ENCODE peak calls at places on chromosome 15, in four cellular contexts. One of them, this sample, is unnamed. For H3K36me3, the result is how much of the 10 kb centered on the place peaks cover.

GRCh38 chr15:97470417-97470816 is 490.1 kb upstream of the ARRDC4 start:
- DNase-seq in DND-41: no peak
- DNase-seq in adrenal gland: no peak
- DNase-seq in heart right ventricle: no peak
- DNase-seq in this sample: no peak

GRCh38 chr15:82113116-82113715 is 67.4 kb upstream of the MEX3B start:
- DNase-seq in heart right ventricle: no peak
- DNase-seq in DND-41: no peak
- DNase-seq in adrenal gland: no peak
- DNase-seq in this sample: no peak

GRCh38 chr15:29151111-29151857 is 118.3 kb downstream of the NSMCE3 start:
- DNase-seq in DND-41: no peak
- DNase-seq in heart right ventricle: no peak
- DNase-seq in adrenal gland: no peak
- DNase-seq in this sample: no peak

GRCh38 chr15:73127302-73127936 is 75.2 kb downstream of the NEO1 start:
- DNase-seq in adrenal gland: peak
- DNase-seq in DND-41: peak
- DNase-seq in heart right ventricle: no peak
- DNase-seq in this sample: no peak

GRCh38 chr15:90201944-90202375 is 830 bp downstream of the SEMA4B start:
- DNase-seq in DND-41: no peak
- DNase-seq in heart right ventricle: no peak
- DNase-seq in adrenal gland: no peak
- DNase-seq in this sample: no peak

GRCh38 chr15:40103864-40104271 is 4.8 kb downstream of the BMF start:
- DNase-seq in DND-41: no peak
- DNase-seq in adrenal gland: no peak
- DNase-seq in heart right ventricle: no peak
- DNase-seq in this sample: no peak

GRCh38 chr15:40825661-40826088 is 2.8 kb downstream of the PPP1R14D start:
- DNase-seq in adrenal gland: no peak
- DNase-seq in heart right ventricle: no peak
- DNase-seq in DND-41: no peak
- DNase-seq in this sample: no peak

GRCh38 chr15:66252411-66253295 is 897 bp downstream of the MEGF11 start:
- DNase-seq in adrenal gland: peak
- DNase-seq in DND-41: peak
- DNase-seq in heart right ventricle: peak
- DNase-seq in this sample: no peak

GRCh38 chr15:55827204-55827603 is 84.3 kb upstream of the PRTG start:
- DNase-seq in DND-41: peak
- DNase-seq in adrenal gland: no peak
- DNase-seq in heart right ventricle: no peak
- DNase-seq in this sample: no peak

GRCh38 chr15:73633991-73634495 is 854 bp upstream of the NPTN start:
- DNase-seq in adrenal gland: no peak
- DNase-seq in heart right ventricle: no peak
- DNase-seq in DND-41: no peak
- DNase-seq in this sample: no peak

GRCh38 chr15:89672221-89673161 is 6.7 kb downstream of the PLIN1 start:
- DNase-seq in heart right ventricle: no peak
- DNase-seq in adrenal gland: no peak
- DNase-seq in DND-41: no peak
- DNase-seq in this sample: no peak

GRCh38 chr15:56770191-56770590 is 36.9 kb upstream of the ZNF280D start:
- DNase-seq in DND-41: no peak
- DNase-seq in heart right ventricle: no peak
- DNase-seq in adrenal gland: no peak
- DNase-seq in this sample: no peak

GRCh38 chr15:73955326-73955725 is 29.1 kb downstream of the LOXL1 start:
- DNase-seq in heart right ventricle: no peak
- DNase-seq in DND-41: no peak
- DNase-seq in adrenal gland: no peak
- DNase-seq in this sample: no peak

DNA sequence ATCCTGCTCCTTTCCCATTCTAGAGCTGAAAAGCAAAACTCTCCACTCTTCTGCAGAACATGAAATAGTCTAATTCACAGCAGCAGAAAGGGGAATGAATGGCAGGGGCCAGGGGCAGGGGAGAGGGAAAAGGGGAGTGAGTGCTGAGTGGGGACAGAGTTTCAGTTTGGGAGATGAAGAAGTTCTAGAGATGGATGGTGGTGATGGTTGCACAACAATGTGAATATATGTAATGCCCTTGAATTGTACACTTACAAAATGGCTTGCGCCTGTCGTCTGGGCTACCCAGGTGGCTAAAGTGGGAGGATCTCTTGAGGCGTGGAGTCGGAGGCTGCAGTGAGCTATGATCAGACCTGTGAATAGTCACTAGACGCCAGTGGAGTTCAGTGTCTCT is 78.5 kb upstream of the MEF2A start:
- DNase-seq in heart right ventricle: no peak
- DNase-seq in adrenal gland: no peak
- DNase-seq in DND-41: no peak
- DNase-seq in this sample: no peak
- H3K27ac ChIP-seq in heart right ventricle: peak
- H3K27ac ChIP-seq in adrenal gland: no peak
- H3K27ac ChIP-seq in DND-41: no peak
- H3K27ac ChIP-seq in this sample: no peak

DNA sequence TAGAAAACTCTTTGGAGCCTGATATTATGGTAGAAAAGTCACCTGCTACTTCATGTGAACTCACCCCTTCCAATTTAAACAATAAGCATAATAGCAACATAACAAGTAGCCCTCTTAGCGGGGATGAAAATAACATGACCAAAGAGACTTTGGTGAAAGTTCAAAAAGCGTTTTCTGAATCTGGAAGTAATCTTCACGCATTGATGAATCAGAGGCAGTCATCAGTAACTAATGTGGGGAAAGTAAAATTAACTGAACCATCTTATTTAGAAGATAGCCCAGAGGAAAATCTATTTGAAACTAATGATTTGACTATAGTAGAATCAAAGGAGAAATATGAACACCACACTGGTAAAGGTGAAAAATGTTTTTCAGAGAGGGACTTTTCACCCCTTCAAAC is 5.1 kb upstream of the SCG5 start:
- DNase-seq in adrenal gland: no peak
- DNase-seq in DND-41: no peak
- DNase-seq in heart right ventricle: no peak
- DNase-seq in this sample: no peak
- H3K36me3 ChIP-seq in adrenal gland: under half
- H3K36me3 ChIP-seq in DND-41: half or more
- H3K36me3 ChIP-seq in heart right ventricle: under half
- H3K36me3 ChIP-seq in this sample: under half

DNA sequence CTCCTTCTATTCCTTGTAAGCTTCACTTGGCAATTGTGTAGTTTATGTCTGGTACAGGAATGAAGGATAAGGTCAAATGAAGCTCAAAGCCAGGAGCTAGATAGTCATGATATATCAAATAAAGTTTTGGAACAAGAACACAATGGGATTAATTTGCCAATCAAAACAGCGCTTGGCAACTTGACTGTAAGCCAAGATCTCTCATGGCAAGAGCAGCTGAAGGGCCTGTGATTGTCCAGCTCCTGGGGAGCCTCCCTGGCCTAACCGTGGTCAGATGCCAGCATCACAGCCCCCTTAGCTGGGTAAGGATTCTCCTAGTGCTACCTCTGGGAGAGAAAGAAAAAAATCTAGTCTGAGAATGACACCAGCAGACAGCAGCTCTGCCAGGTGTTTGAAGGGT is 97.2 kb downstream of the LIPC start:
- DNase-seq in heart right ventricle: no peak
- DNase-seq in DND-41: no peak
- DNase-seq in adrenal gland: no peak
- DNase-seq in this sample: no peak
- H3K4me3 ChIP-seq in heart right ventricle: no peak
- H3K4me3 ChIP-seq in DND-41: no peak
- H3K4me3 ChIP-seq in adrenal gland: no peak
- H3K4me3 ChIP-seq in this sample: no peak

GRCh38 chr15:41934843-41935242 is 37.5 kb downstream of the EHD4 start:
- DNase-seq in DND-41: peak
- DNase-seq in adrenal gland: no peak
- DNase-seq in heart right ventricle: no peak
- DNase-seq in this sample: peak

GRCh38 chr15:41933771-41934170 is 38.6 kb downstream of the EHD4 start:
- DNase-seq in heart right ventricle: no peak
- DNase-seq in DND-41: no peak
- DNase-seq in adrenal gland: no peak
- DNase-seq in this sample: no peak

GRCh38 chr15:41936155-41936554 is 36.2 kb downstream of the EHD4 start:
- DNase-seq in heart right ventricle: no peak
- DNase-seq in DND-41: no peak
- DNase-seq in adrenal gland: no peak
- DNase-seq in this sample: no peak

GRCh38 chr15:41936649-41937567 is 35.4 kb downstream of the EHD4 start:
- DNase-seq in adrenal gland: no peak
- DNase-seq in heart right ventricle: no peak
- DNase-seq in DND-41: peak
- DNase-seq in this sample: peak

DNA sequence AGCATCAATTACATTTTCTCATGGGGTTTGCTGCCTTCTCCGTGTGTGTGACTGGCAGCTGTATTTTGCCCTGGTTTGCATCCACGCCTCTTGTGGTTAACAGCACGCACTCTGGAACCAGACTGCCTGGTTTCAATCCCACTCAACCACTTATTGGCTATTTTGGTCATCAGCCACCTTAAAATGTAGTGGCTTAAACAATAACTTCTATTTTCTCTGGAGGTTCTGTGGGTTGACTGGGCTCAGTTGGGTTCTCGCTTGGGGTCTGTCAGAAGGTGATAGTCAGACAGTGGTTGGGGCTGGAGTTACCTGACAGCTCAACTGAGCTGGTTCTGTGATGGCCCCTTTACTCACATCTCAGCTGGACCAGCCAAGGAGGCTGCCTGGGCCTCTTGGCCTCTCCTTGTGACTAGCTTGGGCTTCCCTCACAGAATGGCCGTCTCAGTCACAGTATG is 36.8 kb downstream of the EHD4 start:
- DNase-seq in adrenal gland: no peak
- DNase-seq in heart right ventricle: no peak
- DNase-seq in DND-41: peak
- DNase-seq in this sample: no peak
- H3K27ac ChIP-seq in adrenal gland: no peak
- H3K27ac ChIP-seq in heart right ventricle: no peak
- H3K27ac ChIP-seq in DND-41: no peak
- H3K27ac ChIP-seq in this sample: peak

GRCh38 chr15:68220489-68220888 is 9.0 kb downstream of the CLN6 start:
- DNase-seq in heart right ventricle: no peak
- DNase-seq in adrenal gland: no peak
- DNase-seq in DND-41: no peak
- DNase-seq in this sample: no peak
- H3K36me3 ChIP-seq in heart right ventricle: under half
- H3K36me3 ChIP-seq in adrenal gland: under half
- H3K36me3 ChIP-seq in DND-41: half or more
- H3K36me3 ChIP-seq in this sample: under half

DNA sequence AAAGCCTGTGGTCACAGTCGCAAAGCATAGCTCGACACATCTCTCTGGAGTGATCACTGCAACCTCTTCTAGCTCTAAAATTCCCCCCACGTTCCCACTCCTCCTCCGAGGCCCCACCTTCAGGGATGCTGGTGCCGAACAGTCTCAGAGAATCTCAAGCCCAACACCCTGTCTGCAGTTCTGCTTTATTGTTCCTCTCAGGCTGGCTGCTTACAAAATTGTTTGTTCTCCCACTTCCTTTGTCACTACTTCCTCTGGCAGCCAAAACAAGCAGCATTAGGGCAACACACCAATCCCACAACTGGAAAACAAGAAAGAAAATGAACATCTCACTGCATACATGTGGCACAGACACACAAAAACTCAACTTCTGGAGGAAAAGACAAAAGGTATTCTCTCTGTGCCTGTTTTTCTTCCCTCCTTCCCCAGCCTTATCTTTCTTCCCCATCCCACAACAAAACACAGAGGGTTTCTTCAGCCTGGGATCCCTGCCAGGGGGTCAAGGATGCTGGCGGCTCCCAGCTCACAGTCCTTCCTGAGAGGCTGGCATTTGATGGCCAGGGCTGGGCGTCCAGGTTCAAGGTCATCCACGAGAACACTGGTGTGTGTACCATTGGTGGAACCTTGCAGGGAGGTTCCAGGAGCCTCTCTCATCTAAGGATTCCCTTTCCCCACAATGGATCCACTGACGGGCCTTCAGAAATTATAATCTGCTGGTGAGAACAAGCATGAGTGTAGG is 108.4 kb downstream of the TMCO5A start:
- DNase-seq in heart right ventricle: no peak
- DNase-seq in DND-41: no peak
- DNase-seq in adrenal gland: peak
- DNase-seq in this sample: no peak
- H3K4me3 ChIP-seq in heart right ventricle: no peak
- H3K4me3 ChIP-seq in DND-41: no peak
- H3K4me3 ChIP-seq in adrenal gland: no peak
- H3K4me3 ChIP-seq in this sample: no peak

DNA sequence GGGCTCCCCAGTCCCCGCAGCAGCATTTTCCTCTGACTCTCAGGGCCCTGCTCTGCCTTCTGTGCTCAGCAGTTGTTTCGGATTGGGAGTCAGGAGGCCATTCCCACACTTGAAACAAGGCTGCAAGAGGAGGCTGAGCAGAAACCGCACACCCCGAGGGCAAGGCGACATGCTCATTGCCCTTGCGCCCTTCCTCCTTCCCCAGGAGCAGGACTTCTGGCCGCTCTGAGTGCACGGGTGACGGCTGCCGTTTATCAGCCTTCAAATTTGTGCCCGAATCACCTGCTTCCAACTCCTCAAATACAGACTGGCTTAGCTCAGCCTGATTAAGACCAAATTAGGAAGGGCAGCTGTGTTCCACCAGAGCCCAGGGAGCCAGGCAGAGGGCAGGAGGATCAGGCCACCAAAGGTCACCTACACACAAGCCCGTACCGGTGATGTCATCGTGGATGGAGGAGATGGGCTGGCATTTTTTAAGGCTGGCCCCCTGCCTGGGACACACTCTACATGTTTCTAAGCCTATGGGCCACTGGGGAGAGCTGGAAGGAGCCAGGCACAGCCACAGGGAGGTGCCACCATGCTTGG is 38.1 kb downstream of the TM2D3 start:
- DNase-seq in adrenal gland: no peak
- DNase-seq in DND-41: no peak
- DNase-seq in heart right ventricle: no peak
- DNase-seq in this sample: no peak
- H3K27ac ChIP-seq in adrenal gland: no peak
- H3K27ac ChIP-seq in DND-41: no peak
- H3K27ac ChIP-seq in heart right ventricle: peak
- H3K27ac ChIP-seq in this sample: no peak

DNA sequence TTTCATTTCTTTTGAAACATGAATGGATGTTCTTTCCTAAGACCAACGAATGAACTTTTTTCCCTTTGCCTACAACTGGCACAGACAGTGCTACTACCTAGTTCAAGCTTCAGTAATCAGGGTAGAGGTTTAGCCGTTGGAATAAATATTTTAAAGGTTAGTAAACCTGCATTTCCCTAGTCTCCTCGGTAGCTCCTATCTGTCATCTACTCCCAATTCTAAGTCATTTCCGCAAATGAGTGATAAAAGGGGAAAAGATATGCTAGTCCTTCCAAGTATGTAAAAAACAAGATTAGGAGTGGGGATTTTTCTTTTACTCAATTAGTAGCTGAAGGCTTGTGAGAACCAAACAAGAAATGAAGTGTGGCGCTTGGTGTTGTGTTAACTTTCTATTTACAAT is 15.2 kb downstream of the SLTM start:
- DNase-seq in DND-41: no peak
- DNase-seq in adrenal gland: no peak
- DNase-seq in heart right ventricle: no peak
- DNase-seq in this sample: no peak
- H3K36me3 ChIP-seq in DND-41: half or more
- H3K36me3 ChIP-seq in adrenal gland: under half
- H3K36me3 ChIP-seq in heart right ventricle: under half
- H3K36me3 ChIP-seq in this sample: half or more

This sample was measured in CD4-positive, CD25-positive, alpha-beta regulatory T cell.